ENCODE peak calls at places on chromosomes 6 and 20, in seven cellular contexts. W is CD8-positive, alpha-beta T cell; U is lower lobe of right lung; A is neuronal stem cell; S is fibroblast of the aortic adventitia; Y is psoas muscle; X is astrocyte. N is an unnamed sample.

GRCh38 chr6:139073118-139073517 is 44.6 kb downstream of the ABRACL start:
- DNase-seq in S (no peak), U (no peak), W (no peak), Y (no peak), X (no peak), A (no peak), N (no peak)

GRCh38 chr6:11098009-11098408 is 4.4 kb downstream of the SMIM13 start:
- DNase-seq in A (no peak), U (no peak), W (no peak), S (no peak), Y (no peak), X (no peak), N (no peak)

GRCh38 chr6:11744753-11745152 is 33.9 kb downstream of the ADTRP start:
- DNase-seq in S (peak), Y (peak), W (no peak), X (peak), A (no peak), U (peak), N (peak)

GRCh38 chr6:32954983-32955802 is 2.3 kb upstream of the HLA-DMA start:
- DNase-seq in S (no peak), Y (no peak), A (no peak), X (no peak), U (no peak), W (no peak), N (no peak)

GRCh38 chr6:139014945-139015344 is 13.6 kb upstream of the ABRACL start:
- DNase-seq in X (no peak), Y (no peak), U (no peak), W (no peak), A (no peak), S (no peak), N (no peak)

GRCh38 chr20:19785886-19786285 is 27.8 kb downstream of the RIN2 start:
- DNase-seq in W (no peak), U (no peak), Y (no peak), A (no peak), S (no peak), X (peak), N (peak)

GRCh38 chr20:57395111-57395959 is 4.1 kb downstream of the RBM38 start:
- DNase-seq in S (peak), W (no peak), U (peak), Y (peak), A (peak), X (peak), N (peak)

GRCh38 chr6:8941578-8941977 is 506.2 kb upstream of the SLC35B3 start:
- DNase-seq in Y (no peak), X (no peak), A (no peak), S (no peak), U (no peak), W (no peak), N (no peak)

GRCh38 chr20:41650221-41650948 is 32.2 kb upstream of the CHD6 start:
- DNase-seq in W (no peak), S (no peak), X (no peak), A (no peak), U (no peak), Y (no peak), N (no peak)

GRCh38 chr6:167089243-167090142 is 33.4 kb upstream of the CCR6 start:
- DNase-seq in X (no peak), Y (no peak), W (no peak), S (no peak), U (no peak), A (no peak), N (no peak)

GRCh38 chr20:13286600-13286999 is 65.5 kb downstream of the ISM1 start:
- DNase-seq in A (no peak), W (no peak), Y (no peak), S (no peak), U (peak), X (no peak), N (no peak)

GRCh38 chr6:12393100-12393499 is 102.9 kb downstream of the EDN1 start:
- DNase-seq in A (no peak), W (no peak), Y (no peak), U (no peak), S (no peak), X (no peak), N (no peak)

GRCh38 chr6:19463925-19464324 is 373.2 kb upstream of the ID4 start:
- DNase-seq in S (no peak), X (no peak), A (no peak), U (no peak), W (no peak), Y (no peak), N (no peak)

GRCh38 chr6:137351890-137352289 is 132.7 kb upstream of the IFNGR1 start:
- DNase-seq in A (no peak), W (no peak), Y (no peak), X (no peak), S (no peak), U (no peak), N (peak)

GRCh38 chr6:73943401-73943800 is 247.4 kb downstream of the CD109 start:
- DNase-seq in X (no peak), A (no peak), W (no peak), Y (no peak), U (no peak), S (no peak), N (peak)

GRCh38 chr20:11267131-11267761 is 593.4 kb upstream of the JAG1 start:
- DNase-seq in A (peak), U (no peak), X (peak), S (peak), Y (peak), W (no peak), N (peak)

GRCh38 chr6:33987531-33988021 is 158.3 kb downstream of the GRM4 start:
- DNase-seq in U (no peak), S (no peak), A (no peak), W (no peak), X (no peak), Y (no peak), N (no peak)

GRCh38 chr6:135935951-135936601 is 84.6 kb downstream of the PDE7B start:
- DNase-seq in Y (no peak), A (no peak), X (peak), W (no peak), U (no peak), S (peak), N (peak)

GRCh38 chr20:461254-462198 is 807 bp downstream of the TBC1D20 start:
- DNase-seq in A (peak), Y (peak), X (peak), S (peak), U (peak), W (peak), N (peak)

GRCh38 chr6:70667256-70667710 is 400 bp upstream of the SMAP1 start:
- DNase-seq in A (no peak), S (no peak), X (no peak), W (no peak), U (no peak), Y (no peak), N (no peak)

GRCh38 chr6:163170294-163170883 is 244.1 kb upstream of the QKI start:
- DNase-seq in S (no peak), U (no peak), A (no peak), X (no peak), W (peak), Y (no peak), N (no peak)

DNA sequence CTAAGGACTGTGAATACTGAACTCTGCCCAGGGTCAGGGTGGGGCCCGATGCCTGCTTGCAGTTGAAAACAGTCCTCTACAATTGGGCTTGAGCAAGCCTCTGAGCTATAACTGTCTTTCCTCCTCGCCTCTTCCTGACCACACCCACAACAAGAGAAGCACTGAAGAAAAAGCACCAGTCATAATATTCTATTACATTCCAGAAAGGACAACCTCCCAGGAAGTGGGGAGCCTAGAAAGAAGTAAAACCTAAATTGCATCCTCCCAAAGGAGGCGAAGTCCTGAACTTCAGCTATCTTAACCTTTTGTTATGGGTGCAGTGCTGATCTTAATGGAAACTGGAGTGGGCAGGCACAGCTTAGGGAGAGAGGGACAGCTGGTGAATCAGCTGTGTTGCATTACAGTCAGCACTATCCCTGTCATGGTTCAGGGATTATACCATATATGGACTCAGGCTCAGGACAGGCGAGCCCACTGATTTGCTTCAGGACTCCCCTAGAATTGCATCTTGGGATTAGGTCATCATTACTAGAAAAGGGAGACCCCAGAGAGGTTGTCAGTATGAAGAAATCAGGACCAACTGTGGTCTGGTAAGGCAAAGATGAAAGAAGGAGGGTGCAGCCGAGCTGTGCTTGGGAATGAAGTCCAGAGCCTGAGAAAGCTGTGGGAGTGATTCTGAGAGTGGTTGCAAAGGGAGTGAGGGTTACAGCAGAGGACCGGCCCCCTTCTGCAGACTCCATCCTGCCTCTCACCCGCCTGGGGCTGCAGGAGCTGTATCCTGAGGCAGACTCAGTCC is 18.3 kb upstream of the TRAM2 start:
- DNase-seq in U (no peak), S (peak), W (no peak), X (peak), A (no peak), Y (peak), N (peak)
- H3K4me3 ChIP-seq in U (peak), S (peak), W (no peak), X (peak), A (no peak), Y (peak), N (peak)

GRCh38 chr6:15882915-15883314 is 220.1 kb upstream of the DTNBP1 start:
- DNase-seq in A (no peak), S (no peak), X (no peak), U (no peak), Y (no peak), W (no peak), N (no peak)

GRCh38 chr6:15881150-15881549 is 218.3 kb upstream of the DTNBP1 start:
- DNase-seq in W (no peak), A (no peak), S (no peak), Y (no peak), U (no peak), X (no peak), N (no peak)

GRCh38 chr6:15879372-15880261 is 216.8 kb upstream of the DTNBP1 start:
- DNase-seq in W (peak), U (peak), Y (peak), S (peak), A (no peak), X (peak), N (peak)

GRCh38 chr6:15882345-15882744 is 219.5 kb upstream of the DTNBP1 start:
- DNase-seq in A (no peak), X (no peak), U (no peak), S (no peak), W (no peak), Y (no peak), N (no peak)

DNA sequence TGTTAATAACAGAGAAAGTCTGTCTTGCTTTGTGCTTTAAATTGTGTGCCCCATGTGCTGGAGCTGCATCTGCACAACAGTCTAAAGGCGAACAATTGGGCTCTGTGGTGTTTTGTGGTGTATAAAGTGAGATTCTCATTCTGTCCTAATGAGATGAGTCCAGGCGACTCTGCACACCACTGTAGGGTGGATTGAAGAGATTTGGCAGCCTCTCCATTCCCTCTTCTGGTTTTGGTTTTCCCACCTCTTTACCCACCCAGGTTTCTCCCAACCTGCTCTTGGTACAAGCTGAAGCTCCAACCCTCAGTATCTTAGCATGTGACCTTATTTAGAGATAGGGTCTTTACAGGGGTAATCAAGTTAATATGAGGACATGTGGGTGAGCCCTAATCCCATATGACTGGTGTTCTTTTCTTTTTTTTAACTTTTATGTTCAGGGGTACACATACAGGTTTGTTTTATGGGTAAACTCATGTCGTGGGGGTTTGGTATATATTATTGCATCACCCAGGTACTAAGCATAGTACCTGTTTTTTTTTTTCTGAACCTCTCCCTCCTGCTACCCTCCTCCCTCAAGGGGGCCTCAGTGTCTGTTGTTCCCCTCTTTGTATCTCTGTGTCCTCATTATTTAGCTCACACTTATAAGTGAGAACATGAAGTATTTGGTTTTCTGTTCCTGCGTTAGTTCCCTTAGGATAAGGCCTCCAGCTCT is 217.6 kb upstream of the DTNBP1 start:
- DNase-seq in X (no peak), Y (no peak), A (no peak), U (no peak), W (no peak), S (no peak), N (no peak)
- H3K4me3 ChIP-seq in X (no peak), Y (no peak), A (no peak), U (no peak), W (no peak), S (no peak), N (no peak)

DNA sequence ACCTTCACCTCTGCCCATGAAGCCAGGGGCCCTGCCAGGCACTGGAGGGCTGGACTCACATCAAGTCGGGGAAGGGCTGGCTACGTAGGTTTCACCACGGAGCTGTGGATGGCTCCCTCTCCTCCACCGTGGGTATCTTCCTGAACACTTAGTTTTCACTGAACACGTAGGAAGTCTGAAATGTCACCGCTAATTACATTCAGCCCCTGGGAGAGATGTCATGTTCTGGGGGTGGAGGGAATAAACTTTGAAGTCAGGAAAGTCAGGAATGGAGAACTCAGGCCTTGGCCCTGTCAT is 6.5 kb downstream of the LHFPL5 start:
- DNase-seq in Y (no peak), S (no peak), U (no peak), A (no peak), X (no peak), W (no peak), N (no peak)
- H3K4me3 ChIP-seq in Y (no peak), S (no peak), U (no peak), A (no peak), X (no peak), W (no peak), N (no peak)

GRCh38 chr6:155872961-155873360 is 417.3 kb upstream of the NOX3 start:
- DNase-seq in U (no peak), S (no peak), X (no peak), Y (no peak), A (no peak), W (no peak), N (no peak)

GRCh38 chr6:155861821-155862220 is 406.2 kb upstream of the NOX3 start:
- DNase-seq in Y (no peak), X (no peak), W (no peak), S (no peak), U (no peak), A (no peak), N (no peak)

GRCh38 chr6:155867682-155868081 is 412.0 kb upstream of the NOX3 start:
- DNase-seq in Y (no peak), S (no peak), U (no peak), W (no peak), X (no peak), A (no peak), N (no peak)
- H3K4me3 ChIP-seq in Y (no peak), S (no peak), U (no peak), W (no peak), X (no peak), A (no peak), N (no peak)

DNA sequence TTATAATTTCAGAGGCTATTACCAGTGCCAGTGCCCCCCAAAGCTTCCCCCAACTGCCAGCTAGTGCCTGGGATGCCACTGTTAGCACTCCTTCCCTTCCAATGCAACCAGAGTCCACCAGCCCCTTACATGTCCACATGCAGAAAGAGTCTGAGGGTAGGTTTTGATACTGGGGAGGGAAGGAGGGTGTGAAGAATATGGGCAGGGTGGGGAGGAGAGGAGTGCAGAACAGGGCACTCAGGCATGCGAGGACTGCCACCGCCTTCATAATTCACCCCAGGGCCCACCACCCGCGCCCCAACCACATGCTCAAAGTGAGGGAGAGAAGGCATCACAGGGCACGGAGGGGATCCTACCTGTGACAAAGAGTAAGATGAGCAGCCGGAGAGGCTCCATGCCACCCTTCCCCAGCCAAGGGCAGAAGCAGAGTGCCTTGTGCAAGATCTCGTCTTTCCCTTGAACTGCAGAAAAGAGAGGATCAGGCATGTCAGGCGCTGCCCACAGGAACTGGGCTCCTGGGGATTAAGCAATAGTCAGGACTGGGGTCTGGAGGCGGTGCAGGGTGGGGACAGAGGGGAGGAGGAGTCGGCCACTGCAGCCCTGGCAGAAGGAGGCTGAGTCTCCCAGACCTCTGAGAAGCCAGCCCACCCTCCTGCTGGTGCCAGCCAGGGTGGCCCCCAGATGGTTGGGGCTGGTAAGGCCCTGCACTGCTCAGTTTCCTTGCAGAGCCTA is at the start of gene TREM2:
- DNase-seq in Y (no peak), A (no peak), X (no peak), W (no peak), S (no peak), U (no peak), N (no peak)
- H3K4me3 ChIP-seq in Y (no peak), A (no peak), X (no peak), W (no peak), S (no peak), U (peak), N (no peak)

DNA sequence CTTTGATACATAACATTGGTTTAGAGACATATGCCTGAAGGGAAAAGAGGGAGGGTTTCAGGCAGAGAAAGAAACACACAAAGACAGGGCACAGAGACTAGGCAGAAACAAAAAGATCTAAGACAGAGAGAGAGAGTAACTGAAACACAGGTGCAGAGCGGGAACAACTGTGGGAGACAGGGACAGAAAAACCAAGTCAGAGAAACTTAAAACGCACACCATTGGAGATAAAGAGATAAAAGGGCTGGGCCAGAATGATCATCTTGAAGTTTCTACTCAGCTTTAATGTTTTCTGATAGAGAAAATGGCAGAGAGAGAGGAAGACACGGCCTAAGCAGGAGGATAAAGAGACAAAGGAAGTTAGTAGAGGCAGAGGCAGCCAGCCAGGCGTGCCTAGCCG is 11.8 kb downstream of the UNC5CL start:
- DNase-seq in U (no peak), Y (no peak), X (no peak), A (no peak), W (no peak), S (no peak), N (no peak)
- H3K4me3 ChIP-seq in U (peak), Y (peak), X (peak), A (peak), W (peak), S (peak), N (peak)